ENCODE peak calls at places on chromosome 20, in seven cellular contexts. T is psoas muscle, B is ascending aorta, N is heart right ventricle, V is astrocyte of the spinal cord, H is RWPE2, C is fibroblast of the aortic adventitia. P is an unnamed sample.

GRCh38 chr20:45538209-45538798 is 978 bp downstream of the WFDC6 start:
- DNase-seq in C (no peak), B (no peak), N (no peak), H (peak), T (no peak), V (no peak), P (no peak)

GRCh38 chr20:50170549-50171220 is 17.2 kb upstream of the PEDS1 start:
- DNase-seq in T (no peak), V (no peak), B (no peak), H (no peak), N (no peak), C (no peak), P (no peak)

GRCh38 chr20:1646975-1647431 is 10.6 kb downstream of the SIRPG start:
- DNase-seq in T (no peak), B (no peak), V (no peak), H (no peak), N (no peak), C (no peak), P (no peak)

GRCh38 chr20:44460795-44461141 is 14.9 kb upstream of the TTPAL start:
- DNase-seq in T (no peak), N (no peak), V (peak), B (no peak), H (no peak), C (peak), P (peak)

GRCh38 chr20:64238115-64238825 is 17.3 kb upstream of the PCMTD2 start:
- DNase-seq in N (no peak), T (peak), V (no peak), C (no peak), B (no peak), H (peak), P (no peak)

GRCh38 chr20:46199198-46199597 is 81.1 kb downstream of the CD40 start:
- DNase-seq in N (no peak), C (no peak), H (no peak), T (no peak), V (no peak), B (no peak), P (no peak)

GRCh38 chr20:58458342-58459057 is 56.7 kb downstream of the APCDD1L start:
- DNase-seq in V (peak), H (peak), T (no peak), N (no peak), B (no peak), C (no peak), P (no peak)

GRCh38 chr20:38135641-38136420 is 29.2 kb downstream of the TGM2 start:
- DNase-seq in C (no peak), H (peak), B (no peak), V (no peak), T (peak), N (no peak), P (no peak)

GRCh38 chr20:43383026-43383795 is 74.5 kb upstream of the SRSF6 start:
- DNase-seq in T (peak), V (no peak), H (no peak), N (peak), C (peak), B (no peak), P (no peak)

GRCh38 chr20:17227669-17228623 is 1.1 kb downstream of the PCSK2 start:
- DNase-seq in C (no peak), N (no peak), V (no peak), T (no peak), B (no peak), H (no peak), P (peak)

GRCh38 chr20:12049125-12049524 is 131.4 kb downstream of the BTBD3 start:
- DNase-seq in B (no peak), H (no peak), N (no peak), T (no peak), V (peak), C (peak), P (peak)

GRCh38 chr20:59515013-59515905 is 89.1 kb upstream of the PHACTR3 start:
- DNase-seq in V (peak), N (peak), T (peak), H (no peak), B (peak), C (peak), P (peak)
- H3K4me3 ChIP-seq in V (no peak), N (no peak), T (no peak), H (no peak), B (no peak), C (no peak), P (no peak)

DNA sequence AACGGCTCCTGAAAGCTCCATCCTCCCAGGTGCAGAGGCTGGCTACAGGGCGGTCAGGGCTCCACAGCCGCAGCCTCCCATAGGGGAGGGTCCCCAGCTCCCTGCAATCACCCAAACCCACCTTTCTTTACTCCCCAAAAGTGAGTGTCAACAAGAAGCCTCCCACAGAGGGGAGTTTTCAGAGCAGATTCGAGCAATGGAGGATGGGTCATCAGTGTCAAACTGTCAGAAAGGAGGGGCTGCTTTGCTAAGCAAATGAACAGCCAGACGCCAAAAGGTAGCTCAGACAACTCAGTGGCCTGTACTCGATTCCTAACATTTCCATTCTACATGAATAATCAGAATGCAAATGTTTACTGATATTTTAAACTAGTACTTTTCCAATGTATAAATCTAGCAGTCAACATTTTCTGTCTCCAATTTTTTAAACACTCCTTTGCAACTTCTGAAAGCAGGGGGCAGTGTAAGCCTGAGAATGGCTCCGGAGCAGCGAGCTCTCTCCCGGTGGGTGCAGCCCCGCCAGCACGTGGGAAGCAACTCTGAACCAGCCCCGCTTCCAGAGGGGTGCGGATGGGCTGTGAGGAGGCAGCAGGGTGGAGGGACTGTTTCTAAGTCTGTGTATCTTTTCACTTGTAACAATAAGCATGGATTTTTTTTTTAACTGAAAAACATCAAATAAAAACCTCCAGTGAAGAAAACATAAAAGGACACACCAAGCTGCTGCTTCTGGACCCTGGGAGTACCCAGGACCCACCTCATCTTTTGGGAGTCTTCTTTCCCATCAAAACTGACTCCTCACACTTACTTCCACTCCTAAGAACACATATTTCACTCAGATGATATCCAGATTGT is 54.9 kb downstream of the TAF4 start:
- DNase-seq in N (peak), V (peak), T (peak), B (no peak), H (no peak), C (peak), P (peak)
- TF ChIP-seq CTCF in N (peak), V (peak), T (peak), B (peak), H (peak), C (peak), P (peak)

GRCh38 chr20:34023937-34024732 is 30.4 kb downstream of the RALY start:
- DNase-seq in N (no peak), B (no peak), V (no peak), H (no peak), T (no peak), C (no peak), P (no peak)
- H3K4me3 ChIP-seq in N (no peak), B (no peak), V (no peak), H (no peak), T (no peak), C (no peak), P (no peak)

DNA sequence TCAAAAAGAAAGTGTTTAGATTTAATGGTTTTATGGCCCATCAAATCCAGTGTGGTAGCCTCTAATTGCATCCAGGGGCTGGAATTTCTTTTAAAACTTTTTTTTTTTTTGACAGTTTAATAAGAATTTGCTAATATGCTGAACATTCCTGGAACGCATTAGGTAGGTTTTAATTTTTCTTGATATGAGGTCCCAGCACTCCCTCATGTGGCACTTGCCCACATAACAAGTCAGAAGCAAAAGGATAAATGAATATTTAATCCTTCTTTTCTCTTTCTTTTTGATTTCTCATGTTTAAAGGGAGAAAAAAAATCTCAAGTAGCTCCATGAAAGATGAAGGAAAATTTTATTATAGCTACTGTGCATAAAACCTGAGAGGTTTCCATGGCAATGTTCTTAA is 13.5 kb downstream of the HAO1 start:
- DNase-seq in C (peak), H (no peak), V (peak), N (no peak), B (no peak), T (no peak), P (peak)
- TF ChIP-seq CTCF in C (peak), H (peak), V (peak), N (peak), B (peak), T (peak), P (peak)

GRCh38 chr20:9928281-9928737 is 89.4 kb upstream of the PAK5 start:
- DNase-seq in H (no peak), T (no peak), C (no peak), V (no peak), B (no peak), N (no peak), P (no peak)
- H3K4me3 ChIP-seq in H (no peak), T (no peak), C (no peak), V (no peak), B (no peak), N (no peak), P (no peak)

GRCh38 chr20:6169251-6169650 is 46.4 kb upstream of the FERMT1 start:
- DNase-seq in N (no peak), B (no peak), T (no peak), H (no peak), C (peak), V (peak), P (peak)
- TF ChIP-seq CTCF in N (no peak), B (no peak), T (no peak), H (peak), C (no peak), V (peak), P (no peak)

DNA sequence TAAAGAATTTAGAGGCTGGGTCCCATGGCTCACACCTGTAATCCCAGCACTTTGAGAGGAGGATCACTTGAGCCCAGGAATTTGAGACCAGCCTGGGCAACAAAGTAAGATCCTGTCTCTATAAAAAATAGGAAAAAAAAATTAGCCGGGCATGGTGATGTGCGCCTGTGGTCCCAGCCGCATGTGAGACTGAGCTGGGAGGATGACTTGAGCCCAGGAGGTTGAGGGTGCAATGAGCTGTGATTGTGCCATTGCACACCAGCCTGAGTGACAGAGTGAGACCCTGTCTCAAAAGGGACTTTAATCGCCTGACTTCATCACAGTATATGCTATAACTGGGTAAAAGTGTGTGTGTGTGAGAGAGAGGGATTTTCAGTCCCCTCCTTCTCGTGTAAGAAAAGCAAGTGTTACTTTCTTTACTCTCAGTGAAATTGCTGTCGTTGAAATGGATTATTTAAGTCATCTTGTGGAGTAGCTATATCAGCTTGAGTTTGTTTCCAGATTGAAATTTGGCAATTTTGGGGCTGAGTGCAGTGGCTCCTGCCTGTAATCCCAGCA is 7.5 kb downstream of the NCOA3 start:
- DNase-seq in V (no peak), N (no peak), H (no peak), C (no peak), T (no peak), B (no peak), P (no peak)
- H3K4me3 ChIP-seq in V (no peak), N (no peak), H (no peak), C (no peak), T (no peak), B (no peak), P (no peak)

GRCh38 chr20:61414455-61414991 is 162.5 kb downstream of the CDH4 start:
- DNase-seq in V (no peak), T (no peak), N (no peak), B (no peak), C (no peak), H (no peak), P (no peak)
- TF ChIP-seq CTCF in V (no peak), T (no peak), N (no peak), B (no peak), C (no peak), H (no peak), P (no peak)